ENCODE peak calls at places on chromosome 9, in four cellular contexts. C, U, Q and T are unnamed samples.

GRCh38 chr9:134333234-134333873 is 7.1 kb downstream of the RXRA start:
- DNase-seq in C (peak), U (no peak), Q (no peak), T (no peak)

GRCh38 chr9:124906966-124907365 is 33.9 kb downstream of the GOLGA1 start:
- DNase-seq in C (no peak), U (no peak), Q (no peak), T (no peak)

GRCh38 chr9:36034911-36035490 is 1.7 kb upstream of the RECK start:
- DNase-seq in C (no peak), U (no peak), Q (no peak), T (no peak)

GRCh38 chr9:111949919-111950318 is 53.3 kb downstream of the UGCG start:
- DNase-seq in C (no peak), U (no peak), Q (no peak), T (no peak)

GRCh38 chr9:2016411-2017208 is 1.5 kb downstream of the SMARCA2 start:
- DNase-seq in C (peak), U (peak), Q (peak), T (peak)

GRCh38 chr9:109463924-109464625 is 34.0 kb downstream of the PTPN3 start:
- DNase-seq in C (no peak), U (no peak), Q (no peak), T (peak)

GRCh38 chr9:86135374-86135773 is 36.0 kb upstream of the GOLM1 start:
- DNase-seq in C (no peak), U (no peak), Q (no peak), T (no peak)

GRCh38 chr9:121267689-121268597 is at the start of gene GSN:
- DNase-seq in C (peak), U (peak), Q (peak), T (peak)

GRCh38 chr9:126317513-126317912 is 9.1 kb upstream of the MVB12B start:
- DNase-seq in C (no peak), U (no peak), Q (no peak), T (no peak)

GRCh38 chr9:135214706-135215105 is 127.2 kb downstream of the OLFM1 start:
- DNase-seq in C (no peak), U (no peak), Q (no peak), T (no peak)

GRCh38 chr9:5008206-5008605 is 23.1 kb downstream of the JAK2 start:
- DNase-seq in C (no peak), U (no peak), Q (no peak), T (no peak)

GRCh38 chr9:20685769-20686168 is 1.7 kb downstream of the FOCAD start:
- DNase-seq in C (no peak), U (no peak), Q (no peak), T (no peak)

GRCh38 chr9:99432075-99432474 is 210.0 kb downstream of the SEC61B start:
- DNase-seq in C (no peak), U (no peak), Q (no peak), T (no peak)

GRCh38 chr9:99431103-99431502 is 209.0 kb downstream of the SEC61B start:
- DNase-seq in C (no peak), U (no peak), Q (no peak), T (no peak)

GRCh38 chr9:99430301-99430700 is 208.2 kb downstream of the SEC61B start:
- DNase-seq in C (no peak), U (no peak), Q (no peak), T (no peak)

GRCh38 chr9:99433555-99433954 is 211.5 kb downstream of the SEC61B start:
- DNase-seq in C (no peak), U (peak), Q (no peak), T (no peak)

GRCh38 chr9:99433095-99433494 is 211.0 kb downstream of the SEC61B start:
- DNase-seq in C (no peak), U (no peak), Q (no peak), T (no peak)
- H3K27ac ChIP-seq in C (no peak), U (peak), Q (peak), T (no peak)

GRCh38 chr9:16039988-16040761 is 487.3 kb downstream of the CCDC171 start:
- DNase-seq in C (no peak), U (no peak), Q (no peak), T (no peak)
- TF ChIP-seq EP300 in C (no peak), U (no peak), Q (no peak), T (no peak)

DNA sequence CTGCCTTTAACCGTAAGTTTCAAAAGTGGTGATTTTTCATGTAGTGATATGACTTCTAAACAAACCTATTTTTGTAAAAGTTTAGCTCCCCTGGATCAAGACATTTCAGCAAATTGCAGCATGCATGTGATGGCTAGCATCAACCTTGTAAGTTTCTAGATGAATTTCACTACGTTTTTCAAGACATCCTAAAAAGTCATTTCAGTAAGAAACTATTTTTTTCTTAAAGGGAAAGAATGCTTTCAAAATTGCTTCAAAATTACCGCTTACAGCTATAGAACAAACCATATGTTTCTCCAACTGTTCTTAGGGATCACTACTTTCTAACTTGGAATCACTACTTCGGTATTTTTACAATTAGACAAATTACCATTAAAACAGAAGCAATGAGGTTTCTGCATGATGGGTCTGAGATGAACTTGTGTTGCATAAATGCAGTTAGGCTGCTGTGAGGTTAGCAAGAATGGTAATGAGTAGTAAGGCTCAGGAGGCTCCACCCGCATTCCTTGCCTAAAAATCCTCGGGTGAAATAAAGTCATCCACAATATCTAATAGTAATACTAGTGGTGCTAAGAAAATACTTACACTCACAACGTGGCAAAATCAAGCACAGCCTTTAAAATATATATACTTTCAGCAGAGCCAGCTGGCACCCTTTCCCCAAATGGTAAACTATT is 53.8 kb downstream of the CDC14B start:
- DNase-seq in C (no peak), U (peak), Q (peak), T (no peak)
- H3K27ac ChIP-seq in C (peak), U (peak), Q (peak), T (peak)

DNA sequence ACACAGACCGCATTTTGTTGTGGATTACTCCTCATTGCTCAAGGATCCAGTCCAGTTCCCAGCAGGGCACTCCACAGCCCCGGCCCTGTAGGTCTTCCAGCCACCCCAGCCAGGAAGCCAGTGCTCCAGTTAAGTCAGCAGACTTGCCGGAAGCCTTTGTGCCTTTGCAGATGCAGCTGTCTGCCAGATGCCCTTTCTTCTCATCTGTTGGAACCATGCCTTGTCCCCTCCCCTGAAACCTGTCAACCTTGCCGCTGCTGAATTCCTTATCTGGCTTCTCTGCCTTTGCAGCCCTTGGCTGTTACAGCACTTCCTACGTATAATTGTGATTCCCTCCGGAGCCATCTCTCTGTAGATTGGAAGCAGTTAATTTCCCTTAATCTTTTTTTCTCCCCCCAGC is 28.4 kb downstream of the PSAT1 start:
- DNase-seq in C (no peak), U (no peak), Q (no peak), T (no peak)
- TF ChIP-seq EP300 in C (no peak), U (no peak), Q (no peak), T (no peak)

DNA sequence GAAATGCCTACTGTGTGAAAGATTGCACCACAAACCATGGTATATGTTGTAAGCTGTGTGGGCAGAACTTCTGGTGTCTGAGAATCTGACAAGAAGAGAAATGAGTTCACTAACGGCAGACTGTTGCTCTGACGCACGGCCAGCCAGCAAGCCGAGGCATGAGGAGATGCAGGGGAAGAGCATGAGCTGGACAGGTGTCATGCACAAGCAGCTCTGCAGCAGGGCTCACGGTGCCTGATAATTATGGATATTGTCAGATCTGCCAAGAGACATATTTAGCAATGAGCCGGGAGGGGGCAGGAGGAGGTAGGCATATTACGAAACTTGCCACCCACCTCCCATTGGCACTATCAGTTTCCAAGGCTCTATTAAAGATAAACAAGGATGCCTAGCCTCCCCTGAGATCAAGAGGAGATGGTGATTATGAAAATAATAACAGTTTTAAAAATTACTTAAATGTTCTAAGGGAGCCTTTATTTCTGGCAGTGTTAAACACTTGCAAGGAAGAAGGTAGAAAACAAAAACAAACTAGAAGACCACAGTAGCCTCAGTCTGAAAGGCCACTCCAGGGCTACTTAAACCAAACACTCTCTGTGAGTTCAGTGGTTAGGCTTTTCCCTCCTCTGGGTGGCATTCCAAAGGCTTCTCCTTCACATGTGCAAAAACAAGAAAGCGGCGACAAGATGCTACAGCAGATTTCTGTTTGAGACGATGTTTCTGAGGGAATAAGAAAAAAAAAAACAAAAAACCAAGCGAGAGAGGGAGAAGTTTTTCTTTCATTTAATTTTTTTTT is 339.6 kb downstream of the BNC2 start:
- DNase-seq in C (no peak), U (no peak), Q (no peak), T (no peak)
- H3K27ac ChIP-seq in C (no peak), U (no peak), Q (peak), T (no peak)

GRCh38 chr9:25681270-25681669 is 3.0 kb upstream of the TUSC1 start:
- DNase-seq in C (no peak), U (no peak), Q (no peak), T (no peak)

GRCh38 chr9:25678846-25679360 is 659 bp upstream of the TUSC1 start:
- DNase-seq in C (no peak), U (no peak), Q (no peak), T (no peak)

GRCh38 chr9:25677301-25678146 is 720 bp downstream of the TUSC1 start:
- DNase-seq in C (peak), U (peak), Q (peak), T (peak)

DNA sequence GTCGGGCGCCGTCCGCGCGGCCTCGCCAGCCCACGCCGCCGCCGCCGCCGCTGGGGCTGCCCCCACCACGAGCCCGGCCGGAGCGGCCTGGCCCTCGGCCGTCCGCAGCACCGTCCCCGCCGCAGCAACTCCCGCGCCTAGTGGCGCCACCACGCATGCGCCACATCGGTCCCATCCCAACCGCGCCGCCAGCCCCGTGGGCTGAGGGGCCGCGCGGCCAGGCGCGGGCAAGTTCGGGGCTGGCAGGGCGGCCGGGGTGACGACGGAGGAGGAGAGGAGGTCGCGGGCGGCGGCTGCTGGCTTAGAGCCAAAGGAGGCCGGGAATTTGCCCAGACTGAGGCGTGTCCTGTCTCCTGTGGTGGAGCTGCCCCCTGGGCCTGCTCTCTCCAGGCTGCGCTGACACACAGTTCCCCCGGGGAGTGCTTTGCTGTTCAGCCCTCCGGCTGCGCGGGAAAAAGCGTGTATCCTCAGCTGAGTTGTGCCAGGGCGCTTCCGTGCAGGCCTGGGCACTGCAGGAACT is at the start of gene TUSC1:
- DNase-seq in C (peak), U (peak), Q (peak), T (peak)
- TF ChIP-seq EP300 in C (no peak), U (no peak), Q (no peak), T (no peak)